ENCODE peak calls at places on chromosomes 16 and 17, in five cellular contexts. One of them, this sample, is unnamed.

GRCh38 chr16:49706620-49707355 is 149.1 kb downstream of the ZNF423 start:
- DNase-seq in CD8-positive, alpha-beta T cell: no peak
- DNase-seq in CD8-positive, alpha-beta memory T cell: no peak
- DNase-seq in IMR-90: no peak
- DNase-seq in upper lobe of right lung: no peak
- DNase-seq in this sample: no peak

GRCh38 chr17:13568746-13569739 is 32.7 kb downstream of the HS3ST3A1 start:
- DNase-seq in CD8-positive, alpha-beta T cell: no peak
- DNase-seq in CD8-positive, alpha-beta memory T cell: no peak
- DNase-seq in IMR-90: no peak
- DNase-seq in upper lobe of right lung: no peak
- DNase-seq in this sample: no peak

GRCh38 chr17:46832306-46832895 is 13.9 kb upstream of the WNT3 start:
- DNase-seq in CD8-positive, alpha-beta T cell: no peak
- DNase-seq in CD8-positive, alpha-beta memory T cell: no peak
- DNase-seq in IMR-90: no peak
- DNase-seq in upper lobe of right lung: no peak
- DNase-seq in this sample: no peak

GRCh38 chr17:64706224-64707076 is 44.3 kb upstream of the SMURF2 start:
- DNase-seq in CD8-positive, alpha-beta T cell: no peak
- DNase-seq in CD8-positive, alpha-beta memory T cell: no peak
- DNase-seq in IMR-90: no peak
- DNase-seq in upper lobe of right lung: no peak
- DNase-seq in this sample: no peak

GRCh38 chr16:51327001-51327400 is 175.9 kb upstream of the SALL1 start:
- DNase-seq in CD8-positive, alpha-beta T cell: no peak
- DNase-seq in CD8-positive, alpha-beta memory T cell: no peak
- DNase-seq in IMR-90: peak
- DNase-seq in upper lobe of right lung: no peak
- DNase-seq in this sample: no peak

GRCh38 chr16:19578378-19578851 is 22.9 kb downstream of the VPS35L start:
- DNase-seq in CD8-positive, alpha-beta T cell: no peak
- DNase-seq in CD8-positive, alpha-beta memory T cell: no peak
- DNase-seq in IMR-90: no peak
- DNase-seq in upper lobe of right lung: no peak
- DNase-seq in this sample: peak

GRCh38 chr17:64349949-64350348 is 40.7 kb downstream of the PECAM1 start:
- DNase-seq in CD8-positive, alpha-beta T cell: no peak
- DNase-seq in CD8-positive, alpha-beta memory T cell: no peak
- DNase-seq in IMR-90: no peak
- DNase-seq in upper lobe of right lung: no peak
- DNase-seq in this sample: no peak

GRCh38 chr16:14050297-14051027 is 20.7 kb upstream of the MRTFB start:
- DNase-seq in CD8-positive, alpha-beta T cell: no peak
- DNase-seq in CD8-positive, alpha-beta memory T cell: no peak
- DNase-seq in IMR-90: peak
- DNase-seq in upper lobe of right lung: no peak
- DNase-seq in this sample: no peak

GRCh38 chr17:79970576-79971068 is 65.0 kb downstream of the TBC1D16 start:
- DNase-seq in CD8-positive, alpha-beta T cell: no peak
- DNase-seq in CD8-positive, alpha-beta memory T cell: peak
- DNase-seq in IMR-90: peak
- DNase-seq in upper lobe of right lung: peak
- DNase-seq in this sample: peak

DNA sequence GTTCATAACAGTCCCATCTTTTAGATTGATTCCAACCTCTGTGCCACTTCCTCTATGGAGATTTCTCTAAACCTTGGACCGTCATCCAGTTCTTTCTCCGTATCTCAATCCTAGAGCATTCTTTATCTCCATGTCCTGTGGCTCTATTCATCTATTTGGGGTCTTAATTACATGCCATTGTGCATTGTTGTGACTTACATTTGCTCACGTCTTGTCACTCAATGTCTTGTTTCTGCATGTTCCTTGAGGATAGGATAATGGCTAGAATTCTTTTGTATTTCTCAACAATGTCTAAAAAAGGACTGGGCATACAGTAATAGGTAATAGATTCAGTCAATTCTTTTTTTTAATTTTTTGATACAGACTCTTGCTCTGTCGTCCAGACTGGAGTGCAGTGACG is 50.2 kb downstream of the ARSG start:
- DNase-seq in CD8-positive, alpha-beta T cell: no peak
- DNase-seq in CD8-positive, alpha-beta memory T cell: no peak
- DNase-seq in IMR-90: no peak
- DNase-seq in upper lobe of right lung: no peak
- DNase-seq in this sample: no peak
- H3K27ac ChIP-seq in CD8-positive, alpha-beta T cell: no peak
- H3K27ac ChIP-seq in CD8-positive, alpha-beta memory T cell: no peak
- H3K27ac ChIP-seq in IMR-90: no peak
- H3K27ac ChIP-seq in upper lobe of right lung: no peak
- H3K27ac ChIP-seq in this sample: no peak

GRCh38 chr17:77438241-77439204 is 297.8 kb downstream of the SEC14L1 start:
- DNase-seq in CD8-positive, alpha-beta T cell: no peak
- DNase-seq in CD8-positive, alpha-beta memory T cell: no peak
- DNase-seq in IMR-90: no peak
- DNase-seq in upper lobe of right lung: no peak
- DNase-seq in this sample: no peak
- H3K27ac ChIP-seq in CD8-positive, alpha-beta T cell: peak
- H3K27ac ChIP-seq in CD8-positive, alpha-beta memory T cell: no peak
- H3K27ac ChIP-seq in IMR-90: no peak
- H3K27ac ChIP-seq in upper lobe of right lung: peak
- H3K27ac ChIP-seq in this sample: no peak

GRCh38 chr17:28008526-28008925 is 34.0 kb upstream of the NLK start:
- DNase-seq in CD8-positive, alpha-beta T cell: no peak
- DNase-seq in CD8-positive, alpha-beta memory T cell: peak
- DNase-seq in IMR-90: peak
- DNase-seq in upper lobe of right lung: no peak
- DNase-seq in this sample: no peak

GRCh38 chr17:28010406-28010805 is 32.1 kb upstream of the NLK start:
- DNase-seq in CD8-positive, alpha-beta T cell: no peak
- DNase-seq in CD8-positive, alpha-beta memory T cell: no peak
- DNase-seq in IMR-90: no peak
- DNase-seq in upper lobe of right lung: no peak
- DNase-seq in this sample: no peak
- H3K27ac ChIP-seq in CD8-positive, alpha-beta T cell: no peak
- H3K27ac ChIP-seq in CD8-positive, alpha-beta memory T cell: no peak
- H3K27ac ChIP-seq in IMR-90: no peak
- H3K27ac ChIP-seq in upper lobe of right lung: no peak
- H3K27ac ChIP-seq in this sample: no peak

GRCh38 chr16:82195917-82196494 is 26.0 kb upstream of the MPHOSPH6 start:
- DNase-seq in CD8-positive, alpha-beta T cell: no peak
- DNase-seq in CD8-positive, alpha-beta memory T cell: no peak
- DNase-seq in IMR-90: no peak
- DNase-seq in upper lobe of right lung: no peak
- DNase-seq in this sample: no peak
- H3K27ac ChIP-seq in CD8-positive, alpha-beta T cell: no peak
- H3K27ac ChIP-seq in CD8-positive, alpha-beta memory T cell: no peak
- H3K27ac ChIP-seq in IMR-90: no peak
- H3K27ac ChIP-seq in upper lobe of right lung: peak
- H3K27ac ChIP-seq in this sample: no peak